ENCODE peak calls at places on chromosomes 1 and 21, in ten cellular contexts. C is spleen, Y is uterus, O is adrenal gland, P is HCT116, X is transverse colon, T is suprapubic skin, G is lower leg skin, V is endothelial cell of umbilical vein, Q is GM12878. B is an unnamed sample.

GRCh38 chr1:152517237-152517811 is 3.0 kb downstream of the CRCT1 start:
- DNase-seq in C (no peak), Y (peak), O (no peak), P (peak), X (no peak), T (no peak), G (no peak), V (peak), Q (no peak), B (no peak)

GRCh38 chr21:26652891-26653290 is 79.8 kb upstream of the CYYR1 start:
- DNase-seq in C (no peak), Y (no peak), O (no peak), P (no peak), X (no peak), T (no peak), G (no peak), V (no peak), Q (no peak), B (no peak)

GRCh38 chr1:44416408-44416807 is 11.4 kb downstream of the RNF220 start:
- DNase-seq in C (no peak), Y (no peak), O (no peak), P (no peak), X (no peak), T (no peak), G (no peak), V (no peak), Q (no peak), B (no peak)

GRCh38 chr1:79568411-79568810 is 561.9 kb upstream of the ADGRL4 start:
- DNase-seq in C (no peak), Y (no peak), O (no peak), P (no peak), X (no peak), T (no peak), G (no peak), V (no peak), Q (no peak), B (no peak)

GRCh38 chr1:174676856-174677255 is 229.1 kb downstream of the GPR52 start:
- DNase-seq in C (no peak), Y (no peak), O (no peak), P (no peak), X (no peak), T (no peak), G (no peak), V (no peak), Q (no peak), B (no peak)

GRCh38 chr21:37917612-37918011 is 1.4 kb upstream of the KCNJ6 start:
- DNase-seq in C (no peak), Y (no peak), O (no peak), P (no peak), X (no peak), T (no peak), G (no peak), V (no peak), Q (no peak), B (no peak)

GRCh38 chr1:21278898-21279819 is 11.1 kb downstream of the ECE1 start:
- DNase-seq in C (peak), Y (no peak), O (no peak), P (no peak), X (no peak), T (no peak), G (no peak), V (peak), Q (no peak), B (no peak)

GRCh38 chr1:245946905-245947304 is 560.2 kb downstream of the SMYD3 start:
- DNase-seq in C (no peak), Y (no peak), O (peak), P (no peak), X (no peak), T (no peak), G (no peak), V (no peak), Q (no peak), B (no peak)

GRCh38 chr1:215119719-215120118 is 37.2 kb downstream of the KCNK2 start:
- DNase-seq in C (no peak), Y (no peak), O (no peak), P (no peak), X (no peak), T (no peak), G (peak), V (no peak), Q (no peak), B (no peak)

GRCh38 chr1:7679159-7679872 is 91.8 kb upstream of the VAMP3 start:
- DNase-seq in C (no peak), Y (no peak), O (no peak), P (no peak), X (no peak), T (no peak), G (no peak), V (no peak), Q (no peak), B (no peak)

GRCh38 chr1:245503548-245503947 is 348.8 kb downstream of the KIF26B start:
- DNase-seq in C (no peak), Y (no peak), O (no peak), P (no peak), X (no peak), T (no peak), G (no peak), V (no peak), Q (no peak), B (no peak)

GRCh38 chr1:182625716-182626504 is 21.7 kb upstream of the RGS16 start:
- DNase-seq in C (no peak), Y (no peak), O (no peak), P (no peak), X (no peak), T (no peak), G (no peak), V (no peak), Q (no peak), B (no peak)

GRCh38 chr1:157751283-157751682 is 25.6 kb downstream of the FCRL2 start:
- DNase-seq in C (no peak), Y (no peak), O (no peak), P (no peak), X (no peak), T (no peak), G (no peak), V (no peak), Q (no peak), B (no peak)

GRCh38 chr1:32247983-32248889 is 1.2 kb downstream of the FAM167B start:
- DNase-seq in C (peak), Y (peak), O (peak), P (no peak), X (peak), T (peak), G (peak), V (peak), Q (no peak), B (peak)

GRCh38 chr21:33968082-33968997 is 52.7 kb upstream of the ATP5PO start:
- DNase-seq in C (no peak), Y (no peak), O (no peak), P (no peak), X (peak), T (no peak), G (no peak), V (peak), Q (no peak), B (no peak)

GRCh38 chr21:22363504-22363903 is 1365.3 kb downstream of the NCAM2 start:
- DNase-seq in C (no peak), Y (no peak), O (no peak), P (no peak), X (peak), T (no peak), G (no peak), V (no peak), Q (no peak), B (no peak)

GRCh38 chr21:22364163-22364562 is 1366.0 kb downstream of the NCAM2 start:
- DNase-seq in C (no peak), Y (no peak), O (no peak), P (no peak), X (no peak), T (no peak), G (no peak), V (no peak), Q (no peak), B (no peak)
- TF ChIP-seq POLR2A in C (no peak), Y (no peak), O (no peak), P (no peak), X (no peak), T (no peak), G (no peak), V (no peak), Q (no peak), B (no peak)

GRCh38 chr1:109216662-109217061 is 2.9 kb downstream of the SARS1 start:
- DNase-seq in C (no peak), Y (no peak), O (peak), P (no peak), X (peak), T (no peak), G (no peak), V (no peak), Q (no peak), B (peak)

GRCh38 chr1:109213345-109213823 is 334 bp upstream of the SARS1 start:
- DNase-seq in C (no peak), Y (no peak), O (no peak), P (no peak), X (no peak), T (no peak), G (no peak), V (no peak), Q (no peak), B (no peak)

GRCh38 chr1:109213824-109214693 is at the start of gene SARS1:
- DNase-seq in C (peak), Y (peak), O (peak), P (peak), X (peak), T (peak), G (peak), V (peak), Q (peak), B (peak)

GRCh38 chr1:109218516-109218915 is 4.8 kb downstream of the SARS1 start:
- DNase-seq in C (no peak), Y (no peak), O (peak), P (no peak), X (peak), T (no peak), G (no peak), V (no peak), Q (no peak), B (peak)

DNA sequence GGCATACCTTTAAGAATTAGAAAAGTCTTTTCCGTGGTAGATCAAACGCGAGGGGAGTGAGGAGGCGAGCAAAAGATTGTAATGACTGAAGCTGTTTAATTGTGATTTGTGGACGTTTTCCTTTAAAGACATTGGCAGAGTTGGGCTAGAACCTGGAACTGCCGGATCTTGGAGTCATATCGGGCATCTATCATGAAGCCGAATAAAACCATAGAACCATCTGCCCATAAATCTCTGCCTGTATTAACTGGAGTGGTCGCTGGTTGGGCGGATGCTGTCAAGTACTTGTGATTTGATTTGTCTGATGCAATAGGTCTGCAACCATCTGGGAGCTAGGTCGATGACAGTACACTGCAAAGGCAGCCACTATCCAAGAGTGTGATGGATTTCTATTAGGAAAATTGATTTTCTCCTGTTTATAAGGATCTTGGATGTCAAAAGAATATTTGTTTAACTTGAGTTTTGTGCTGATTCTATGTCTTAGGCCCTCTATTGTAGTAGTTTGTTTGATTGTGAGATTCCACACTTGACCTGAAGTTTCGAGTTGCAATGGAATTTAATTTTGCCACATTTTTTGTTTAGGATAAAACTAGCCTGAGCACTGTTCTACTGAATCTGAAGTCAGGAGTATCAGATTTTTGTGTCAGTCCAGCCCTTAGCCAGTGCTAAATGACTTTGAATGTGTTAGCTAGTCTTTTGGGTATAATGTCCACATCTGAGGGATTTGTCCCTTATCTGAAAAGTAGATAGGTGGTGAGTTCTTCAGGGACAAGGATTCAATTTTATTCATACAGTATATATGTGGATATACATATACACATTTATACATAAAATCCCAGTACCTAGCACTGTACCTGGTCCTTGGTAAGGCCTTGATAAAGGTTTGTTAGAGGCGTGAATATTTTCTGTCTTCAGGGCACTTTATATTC is 1.2 kb downstream of the SARS1 start:
- DNase-seq in C (no peak), Y (peak), O (peak), P (peak), X (peak), T (no peak), G (peak), V (peak), Q (peak), B (peak)
- TF ChIP-seq POLR2A in C (no peak), Y (no peak), O (no peak), P (no peak), X (no peak), T (no peak), G (no peak), V (no peak), Q (no peak), B (no peak)

GRCh38 chr1:43284711-43285110 is 670 bp downstream of the C1orf210 start:
- DNase-seq in C (peak), Y (no peak), O (no peak), P (no peak), X (no peak), T (peak), G (no peak), V (no peak), Q (no peak), B (no peak)

GRCh38 chr1:43286533-43286932 is 1.2 kb upstream of the C1orf210 start:
- DNase-seq in C (no peak), Y (no peak), O (no peak), P (no peak), X (no peak), T (no peak), G (no peak), V (no peak), Q (no peak), B (no peak)

GRCh38 chr1:43284065-43284464 is 1.3 kb downstream of the C1orf210 start:
- DNase-seq in C (peak), Y (no peak), O (no peak), P (no peak), X (no peak), T (peak), G (no peak), V (no peak), Q (no peak), B (no peak)

GRCh38 chr1:43286115-43286514 is 734 bp upstream of the C1orf210 start:
- DNase-seq in C (peak), Y (no peak), O (no peak), P (no peak), X (peak), T (peak), G (no peak), V (no peak), Q (no peak), B (no peak)

DNA sequence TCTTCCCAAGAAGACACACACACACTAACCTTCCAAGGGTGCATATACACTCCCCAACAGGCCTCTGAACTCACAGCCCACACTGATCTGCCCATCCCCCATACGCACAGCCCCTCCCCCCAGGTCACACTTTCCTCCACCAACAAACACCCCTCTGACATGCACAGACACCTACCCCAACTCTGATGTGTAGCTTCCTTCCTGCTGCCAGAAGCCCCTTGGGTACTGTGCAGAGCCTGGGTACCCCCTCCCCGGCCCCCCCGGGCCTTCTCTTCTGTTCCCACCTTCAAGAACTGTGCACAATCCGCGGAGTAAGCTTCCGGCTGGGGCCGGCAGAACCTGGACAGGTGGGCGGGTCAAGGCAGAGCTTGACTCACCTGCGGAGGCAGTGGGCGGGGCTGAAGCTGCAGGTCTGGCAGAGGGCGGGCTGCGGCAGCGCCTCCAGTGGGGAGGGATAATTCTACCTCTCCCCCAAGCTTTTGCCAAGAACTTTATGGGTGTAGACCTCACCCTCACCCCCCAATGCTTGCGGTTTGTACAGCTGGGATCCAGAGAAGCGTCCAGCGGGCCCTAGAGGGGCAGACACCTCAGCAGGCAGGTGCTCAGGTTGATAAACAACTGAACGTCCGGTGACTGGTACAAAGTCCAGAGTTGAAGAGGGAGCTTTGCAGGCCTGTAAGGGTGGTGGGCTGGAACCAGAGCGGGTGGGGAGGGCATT is at the start of gene C1orf210:
- DNase-seq in C (peak), Y (no peak), O (no peak), P (peak), X (peak), T (peak), G (peak), V (no peak), Q (no peak), B (no peak)
- TF ChIP-seq POLR2A in C (no peak), Y (no peak), O (no peak), P (no peak), X (peak), T (no peak), G (no peak), V (no peak), Q (no peak), B (no peak)

DNA sequence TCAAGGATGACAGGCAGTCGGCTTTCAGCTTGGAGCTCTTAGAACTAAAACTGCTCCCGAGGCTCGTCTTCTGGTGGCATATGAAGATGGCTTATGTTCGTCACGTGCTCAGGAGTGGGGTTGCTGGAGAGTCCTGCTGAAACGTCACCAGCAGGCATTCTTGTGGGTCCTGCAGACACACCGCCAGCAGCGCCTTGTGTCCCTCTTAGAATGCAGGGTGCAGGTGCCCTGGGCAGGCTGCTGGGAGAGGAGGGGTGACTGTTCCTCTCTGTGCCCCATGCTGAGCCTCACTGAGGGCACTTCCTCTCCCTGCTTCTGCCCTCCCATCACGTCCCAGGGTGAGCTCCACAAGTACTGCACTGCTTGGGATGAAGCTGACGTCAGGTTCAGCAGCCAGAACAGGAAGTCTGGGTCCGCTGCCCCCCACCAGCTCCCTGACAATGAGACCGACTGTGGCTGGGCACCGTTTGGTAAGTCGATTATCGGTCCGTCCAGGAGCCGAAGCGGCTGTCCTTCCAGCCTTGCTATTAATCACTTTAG is 20.8 kb downstream of the SLC37A1 start:
- DNase-seq in C (no peak), Y (no peak), O (peak), P (no peak), X (peak), T (peak), G (no peak), V (no peak), Q (no peak), B (no peak)
- TF ChIP-seq POLR2A in C (no peak), Y (no peak), O (peak), P (no peak), X (peak), T (no peak), G (no peak), V (no peak), Q (no peak), B (no peak)

GRCh38 chr1:94237291-94238226 is at the start of gene ARHGAP29:
- DNase-seq in C (peak), Y (peak), O (peak), P (peak), X (peak), T (peak), G (peak), V (peak), Q (no peak), B (peak)
- TF ChIP-seq POLR2A in C (no peak), Y (peak), O (peak), P (peak), X (peak), T (peak), G (peak), V (peak), Q (no peak), B (no peak)

GRCh38 chr1:93683234-93683633 is 1.6 kb upstream of the BCAR3 start:
- DNase-seq in C (no peak), Y (no peak), O (no peak), P (no peak), X (no peak), T (no peak), G (no peak), V (no peak), Q (no peak), B (no peak)

GRCh38 chr1:93681095-93681548 is 515 bp downstream of the BCAR3 start:
- DNase-seq in C (peak), Y (no peak), O (peak), P (no peak), X (no peak), T (no peak), G (no peak), V (no peak), Q (no peak), B (peak)

GRCh38 chr1:93679546-93679945 is 2.1 kb downstream of the BCAR3 start:
- DNase-seq in C (no peak), Y (no peak), O (peak), P (no peak), X (no peak), T (no peak), G (no peak), V (no peak), Q (no peak), B (no peak)

GRCh38 chr1:93680121-93681094 is 1.2 kb downstream of the BCAR3 start:
- DNase-seq in C (peak), Y (peak), O (peak), P (peak), X (peak), T (peak), G (peak), V (peak), Q (no peak), B (peak)

DNA sequence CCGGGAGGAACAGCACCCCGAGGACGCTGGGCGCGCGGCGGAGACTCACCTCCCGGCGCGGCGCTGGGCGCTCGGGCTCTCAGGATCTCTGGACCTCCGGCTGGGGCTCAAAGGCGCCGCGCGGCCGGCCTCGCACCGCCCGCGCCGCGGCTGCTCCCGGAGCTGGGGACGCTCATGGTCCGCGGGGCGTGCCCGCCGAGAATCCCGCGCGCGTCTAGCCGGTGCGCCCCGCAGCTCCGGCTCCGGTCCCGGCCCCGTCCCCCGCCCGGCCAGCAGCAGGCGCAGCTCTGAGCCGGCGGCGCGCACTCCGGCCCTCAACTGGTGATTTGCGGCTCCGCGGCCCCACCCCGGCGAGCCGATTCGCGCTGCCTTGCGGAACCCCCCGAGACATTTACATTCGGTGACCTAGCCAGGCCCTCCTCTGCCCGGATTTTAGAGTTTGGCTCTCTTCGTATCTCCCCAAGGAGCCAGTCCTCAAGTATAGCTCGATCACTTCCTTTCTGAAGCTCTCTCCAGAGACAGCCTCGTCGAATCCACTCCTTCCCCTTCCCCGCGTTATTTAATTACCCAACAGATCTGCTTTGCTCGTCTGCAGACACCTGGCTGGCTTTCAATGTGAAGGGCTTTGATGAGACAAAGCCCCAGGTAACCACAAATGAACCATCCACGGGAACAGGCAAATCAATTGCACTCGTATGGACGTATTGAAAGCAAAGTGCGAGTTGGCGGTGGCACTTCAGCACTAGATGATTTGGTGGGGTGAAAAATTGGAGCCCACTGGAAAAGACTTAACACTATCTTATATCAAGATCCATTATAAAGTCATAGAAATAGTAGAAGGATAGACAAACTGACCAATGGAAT is at the start of gene BCAR3:
- DNase-seq in C (peak), Y (peak), O (peak), P (no peak), X (peak), T (no peak), G (no peak), V (peak), Q (no peak), B (peak)
- TF ChIP-seq POLR2A in C (no peak), Y (peak), O (peak), P (no peak), X (peak), T (no peak), G (no peak), V (peak), Q (peak), B (no peak)

B was measured in erythroblast.